ENCODE peak calls at places on chromosomes 13 and 19, in five cellular contexts. E, L, C, Z and H are unnamed samples.

GRCh38 chr13:26019881-26020535 is 31.8 kb downstream of the SHISA2 start:
- DNase-seq in Z (no peak), C (no peak), L (peak; percentile 79), E (no peak), H (no peak)

GRCh38 chr13:95083758-95084157 is 217.5 kb downstream of the ABCC4 start:
- DNase-seq in C (no peak), Z (no peak), L (peak; percentile 56), E (no peak), H (no peak)

GRCh38 chr13:77563110-77563509 is 27.6 kb downstream of the SCEL start:
- DNase-seq in L (peak; percentile 44), C (no peak), E (peak; percentile 11), Z (no peak), H (no peak)

GRCh38 chr13:64992314-64992713 is 2237.8 kb downstream of the PCDH9 start:
- DNase-seq in Z (no peak), L (no peak), E (no peak), C (no peak), H (no peak)

GRCh38 chr19:47390533-47391488 is 28.5 kb downstream of the MEIS3 start:
- DNase-seq in L (no peak), Z (no peak), E (peak; percentile 37), C (no peak), H (no peak)

GRCh38 chr13:29511439-29511814 is 84.1 kb downstream of the SLC7A1 start:
- DNase-seq in C (no peak), E (no peak), L (no peak), Z (no peak), H (no peak)

GRCh38 chr19:22523940-22524339 is 101.8 kb upstream of the ZNF98 start:
- DNase-seq in L (no peak), Z (no peak), E (no peak), C (no peak), H (no peak)

GRCh38 chr19:7570761-7571160 is 24.9 kb upstream of the CAMSAP3 start:
- DNase-seq in C (no peak), E (no peak), L (no peak), Z (no peak), H (no peak)

GRCh38 chr13:106597759-106598395 is 29.9 kb upstream of the ARGLU1 start:
- DNase-seq in L (no peak), C (no peak), E (no peak), Z (no peak), H (no peak)

GRCh38 chr13:32225494-32225931 is 89.7 kb downstream of the ZAR1L start:
- DNase-seq in L (peak; percentile 36), C (no peak), E (peak; percentile 28), Z (no peak), H (no peak)

GRCh38 chr19:876780-877314 is 16.1 kb downstream of the MED16 start:
- DNase-seq in C (no peak), L (no peak), Z (no peak), E (no peak), H (no peak)

GRCh38 chr13:114002009-114002544 is 28.2 kb upstream of the C13orf46 start:
- DNase-seq in C (no peak), Z (no peak), L (no peak), E (peak; percentile 34), H (no peak)

GRCh38 chr13:47372742-47373141 is 475.9 kb upstream of the HTR2A start:
- DNase-seq in E (peak; percentile 21), L (no peak), Z (no peak), C (no peak), H (no peak)

GRCh38 chr19:45202637-45203036 is 24.1 kb downstream of the BLOC1S3 start:
- DNase-seq in L (no peak), E (no peak), Z (peak; percentile 78), C (no peak), H (no peak)

GRCh38 chr19:41548954-41549688 is 26.8 kb upstream of the CEACAM21 start:
- DNase-seq in Z (no peak), E (peak; percentile 55), C (no peak), L (peak; percentile 20), H (no peak)

GRCh38 chr13:38159710-38160109 is 189.9 kb upstream of the UFM1 start:
- DNase-seq in L (no peak), E (no peak), Z (no peak), C (no peak), H (no peak)
- TF ChIP-seq CTCF in L (no peak), E (no peak), Z (no peak), C (no peak), H (no peak)

GRCh38 chr13:110944121-110944967 is 29.5 kb upstream of the ANKRD10 start:
- DNase-seq in L (peak; percentile 81), E (peak; percentile 60), Z (no peak), C (no peak), H (no peak)
- TF ChIP-seq CTCF in L (peak; percentile 83), E (peak; percentile 89), Z (no peak), C (no peak), H (no peak)

GRCh38 chr13:30572859-30573275 is 44.9 kb upstream of the USPL1 start:
- DNase-seq in E (peak; percentile 47), C (no peak), Z (no peak), L (peak; percentile 61), H (no peak)
- TF ChIP-seq CTCF in E (peak; percentile 53), C (no peak), Z (no peak), L (peak; percentile 42), H (no peak)

GRCh38 chr13:112874751-112875300 is 94.2 kb upstream of the MCF2L start:
- DNase-seq in Z (no peak), C (no peak), E (no peak), L (no peak), H (no peak)
- TF ChIP-seq CTCF in Z (no peak), C (no peak), E (no peak), L (no peak), H (peak; percentile 66)

GRCh38 chr19:33568706-33569105 is 47.1 kb upstream of the PEPD start:
- DNase-seq in E (no peak), Z (no peak), C (no peak), L (no peak), H (no peak)
- TF ChIP-seq CTCF in E (no peak), Z (no peak), C (no peak), L (no peak), H (no peak)

DNA sequence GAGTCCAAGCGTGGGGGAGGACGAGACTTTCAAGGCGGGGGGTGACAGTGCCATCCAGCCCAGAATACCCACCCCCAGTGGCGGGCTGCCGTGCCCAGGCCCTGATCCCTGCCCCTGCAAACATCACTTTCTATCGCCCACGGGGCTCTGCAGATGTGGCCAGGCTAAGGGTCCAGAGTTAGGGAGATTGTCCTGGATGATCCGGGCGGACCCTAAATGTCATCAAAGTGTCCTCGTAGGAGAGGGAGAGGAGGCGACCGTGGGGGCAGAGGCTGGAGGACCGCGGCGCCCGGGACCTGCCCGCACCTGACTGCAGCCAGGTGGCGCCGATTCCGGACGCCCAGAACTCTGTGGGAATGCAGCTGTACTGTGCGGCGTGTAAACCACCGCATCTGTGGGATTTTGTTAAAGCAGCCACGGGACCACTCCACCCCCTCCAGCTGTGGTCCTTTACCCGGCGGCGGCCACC is 32.4 kb downstream of the GJA3 start:
- DNase-seq in C (no peak), L (no peak), E (no peak), Z (no peak), H (no peak)
- TF ChIP-seq CTCF in C (no peak), L (peak; percentile 27), E (peak; percentile 62), Z (no peak), H (no peak)

DNA sequence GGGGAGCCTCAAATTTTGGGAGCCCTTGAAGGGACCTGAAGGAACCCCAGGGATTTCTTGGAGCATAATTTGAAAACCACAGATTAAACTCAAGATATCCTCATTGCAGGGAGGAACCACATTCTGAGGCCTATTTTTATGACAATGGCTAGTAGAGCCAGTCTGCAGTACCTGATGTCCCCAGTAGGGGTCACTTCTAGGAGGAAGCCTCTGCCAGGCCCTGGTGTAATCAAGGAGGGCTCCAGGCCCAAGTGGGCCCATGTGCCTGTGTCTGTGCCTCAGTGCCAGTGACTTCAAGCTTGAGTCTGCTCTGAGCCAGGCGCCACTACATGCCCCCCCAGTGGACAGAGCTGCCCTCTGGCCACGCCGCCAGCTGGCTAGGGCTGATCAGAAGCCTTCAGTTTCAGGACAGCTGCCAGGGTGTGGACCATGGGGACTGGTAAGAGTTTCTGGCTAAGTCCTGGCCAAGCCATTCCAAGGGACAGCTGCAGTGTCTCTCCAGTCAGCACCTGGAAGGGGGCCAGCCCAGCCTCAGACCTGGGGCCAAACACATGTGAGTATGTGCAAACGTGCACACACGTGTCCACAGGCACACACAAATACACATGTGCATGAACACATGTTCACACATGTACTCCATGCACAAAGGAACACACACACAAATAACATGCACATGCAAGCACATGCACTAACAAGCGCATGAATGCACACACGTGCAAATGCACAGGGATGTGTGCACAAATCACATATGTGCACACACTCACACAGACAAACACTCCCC is 20.5 kb upstream of the SLC7A10 start:
- DNase-seq in Z (no peak), C (no peak), E (peak; percentile 45), L (peak; percentile 49), H (peak; percentile 45)
- TF ChIP-seq CTCF in Z (no peak), C (no peak), E (peak; percentile 50), L (peak; percentile 56), H (peak; percentile 63)